ENCODE peak calls at places on chromosomes 3 and 15, in seven cellular contexts. K is GM23338, E is cardiac muscle cell, R is breast epithelium, N is BJ, V is AG04450, W is psoas muscle. I is an unnamed sample.

GRCh38 chr15:96353931-96354730 is 23.6 kb downstream of the NR2F2 start:
- DNase-seq in K (peak; percentile 80), E (no peak), R (peak; percentile 52), N (no peak), V (no peak), W (peak; percentile 70), I (no peak)

GRCh38 chr3:12588039-12588673 is 31.3 kb downstream of the MKRN2 start:
- DNase-seq in K (no peak), E (no peak), R (no peak), N (no peak), V (no peak), W (no peak), I (no peak)

GRCh38 chr3:17742837-17743659 is 617 bp upstream of the TBC1D5 start:
- DNase-seq in K (no peak), E (no peak), R (no peak), N (peak; percentile 93), V (peak; percentile 96), W (no peak), I (peak; percentile 87)

GRCh38 chr15:22823495-22824128 is 14.9 kb upstream of the NIPA2 start:
- DNase-seq in K (no peak), E (no peak), R (no peak), N (no peak), V (no peak), W (no peak), I (no peak)

GRCh38 chr15:69357773-69358765 is 56.1 kb upstream of the KIF23 start:
- DNase-seq in K (peak; percentile 64), E (peak; percentile 55), R (no peak), N (no peak), V (no peak), W (peak; percentile 11), I (peak; percentile 29)

GRCh38 chr15:98865397-98866339 is 141.9 kb downstream of the PGPEP1L start:
- DNase-seq in K (peak; percentile 90), E (no peak), R (peak; percentile 64), N (no peak), V (no peak), W (peak; percentile 76), I (no peak)

GRCh38 chr3:193971268-193971751 is 164.6 kb upstream of the HES1 start:
- DNase-seq in K (no peak), E (no peak), R (no peak), N (no peak), V (no peak), W (no peak), I (no peak)

GRCh38 chr15:35440265-35440664 is 105.7 kb downstream of the DPH6 start:
- DNase-seq in K (no peak), E (no peak), R (no peak), N (no peak), V (no peak), W (no peak), I (no peak)

GRCh38 chr3:168034152-168034928 is 61.4 kb downstream of the GOLIM4 start:
- DNase-seq in K (no peak), E (peak; percentile 51), R (no peak), N (no peak), V (peak; percentile 2), W (no peak), I (no peak)

GRCh38 chr15:76099388-76099787 is 39.6 kb downstream of the TMEM266 start:
- DNase-seq in K (no peak), E (no peak), R (no peak), N (no peak), V (no peak), W (no peak), I (no peak)

GRCh38 chr3:51391566-51392300 is 648 bp downstream of the RBM15B start:
- DNase-seq in K (peak; percentile 51), E (peak; percentile 46), R (no peak), N (no peak), V (no peak), W (peak; percentile 39), I (no peak)

GRCh38 chr3:31010491-31010890 is 116.0 kb upstream of the GADL1 start:
- DNase-seq in K (no peak), E (no peak), R (no peak), N (no peak), V (no peak), W (no peak), I (no peak)

GRCh38 chr3:39334205-39334604 is 4.7 kb downstream of the CCR8 start:
- DNase-seq in K (no peak), E (no peak), R (no peak), N (no peak), V (no peak), W (no peak), I (no peak)

GRCh38 chr3:114376516-114376915 is 82.7 kb downstream of the TIGIT start:
- DNase-seq in K (no peak), E (no peak), R (no peak), N (no peak), V (no peak), W (no peak), I (no peak)

GRCh38 chr3:65894126-65894525 is 144.6 kb downstream of the MAGI1 start:
- DNase-seq in K (no peak), E (no peak), R (no peak), N (no peak), V (no peak), W (no peak), I (no peak)

GRCh38 chr3:170507063-170507462 is 78.8 kb downstream of the SLC7A14 start:
- DNase-seq in K (no peak), E (no peak), R (no peak), N (no peak), V (no peak), W (no peak), I (no peak)

GRCh38 chr3:68088216-68088615 is 433.8 kb upstream of the SUCLG2 start:
- DNase-seq in K (no peak), E (no peak), R (no peak), N (no peak), V (no peak), W (no peak), I (no peak)

GRCh38 chr3:65436580-65436979 is 602.1 kb downstream of the MAGI1 start:
- DNase-seq in K (peak; percentile 48), E (peak; percentile 25), R (no peak), N (no peak), V (no peak), W (no peak), I (no peak)

GRCh38 chr15:59326856-59327255 is 45.8 kb downstream of the MYO1E start:
- DNase-seq in K (no peak), E (no peak), R (no peak), N (no peak), V (no peak), W (no peak), I (no peak)

DNA sequence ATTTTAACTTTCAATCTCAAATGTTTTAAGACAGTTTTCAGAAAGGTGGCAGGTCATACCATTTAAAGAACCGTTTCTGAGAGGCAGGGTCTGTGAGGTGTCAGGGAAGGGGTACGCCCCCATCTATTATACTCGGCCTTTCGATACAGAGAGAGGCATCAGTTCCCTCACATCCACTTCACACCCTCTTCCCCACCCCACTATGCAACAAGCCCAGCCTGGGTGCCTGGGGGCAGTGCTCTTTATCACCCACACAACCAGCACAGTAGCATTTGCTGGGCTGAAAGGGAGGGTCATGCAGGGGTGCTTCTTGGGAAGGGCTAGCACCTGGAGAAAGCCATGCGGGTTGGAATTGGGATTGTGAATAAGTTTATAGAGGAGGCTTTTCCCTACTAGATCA is 56.0 kb upstream of the KCNMB2 start:
- DNase-seq in K (no peak), E (no peak), R (no peak), N (no peak), V (no peak), W (no peak), I (no peak)
- H3K27me3 ChIP-seq in K (no peaks in the 10 kb centered on the region), E (no peaks in the 10 kb centered on the region), R (no peaks in the 10 kb centered on the region), N (no peaks in the 10 kb centered on the region), V (no peaks in the 10 kb centered on the region), W (no peaks in the 10 kb centered on the region), I (no peaks in the 10 kb centered on the region)

GRCh38 chr15:44536962-44537727 is at the start of gene EIF3J:
- DNase-seq in K (peak; percentile 45), E (peak; percentile 96), R (peak; percentile 92), N (peak; percentile 77), V (peak; percentile 90), W (peak; percentile 96), I (peak; percentile 88)

GRCh38 chr15:44535509-44536297 is 1.2 kb upstream of the EIF3J start:
- DNase-seq in K (peak; percentile 53), E (peak; percentile 46), R (no peak), N (no peak), V (no peak), W (no peak), I (no peak)

GRCh38 chr15:44536298-44536961 is 517 bp upstream of the EIF3J start:
- DNase-seq in K (peak; percentile 95), E (peak; percentile 92), R (peak; percentile 87), N (peak; percentile 15), V (peak; percentile 43), W (peak; percentile 84), I (peak; percentile 56)

GRCh38 chr15:44535092-44535491 is 1.9 kb upstream of the EIF3J start:
- DNase-seq in K (no peak), E (no peak), R (no peak), N (no peak), V (no peak), W (no peak), I (no peak)

DNA sequence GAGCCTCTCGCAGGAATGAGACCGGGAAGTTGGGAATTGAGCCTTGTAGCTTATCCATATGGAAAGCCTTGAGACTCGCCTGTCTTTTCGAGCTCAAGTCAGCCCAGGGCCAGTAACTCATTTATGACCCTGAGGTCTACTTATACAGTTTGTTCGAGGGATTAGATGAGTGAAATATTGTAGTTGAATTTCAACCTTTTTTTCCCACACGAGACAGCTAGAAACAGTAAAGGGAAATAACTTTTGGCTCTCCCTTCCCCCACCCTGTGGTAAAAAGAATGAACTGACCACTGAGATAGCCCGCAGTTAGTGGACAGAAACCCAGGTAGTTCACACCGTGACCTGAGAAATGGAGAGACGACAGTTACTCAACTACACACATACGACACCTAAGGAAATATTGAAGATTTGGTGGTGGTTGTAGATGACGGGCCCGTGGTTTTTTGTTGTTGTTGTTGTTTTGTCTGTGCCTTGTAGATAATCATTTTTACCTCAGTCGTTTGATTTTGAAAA is 837 bp downstream of the EIF3J start:
- DNase-seq in K (peak; percentile 60), E (no peak), R (no peak), N (no peak), V (no peak), W (no peak), I (no peak)
- TF ChIP-seq CTCF in K (no peak), E (no peak), R (peak; percentile 10), N (no peak), V (no peak), W (peak; percentile 3), I (no peak)

GRCh38 chr3:123618768-123619484 is 34.1 kb upstream of the HACD2 start:
- DNase-seq in K (no peak), E (peak; percentile 19), R (no peak), N (peak; percentile 23), V (peak; percentile 39), W (peak; percentile 56), I (no peak)
- H3K4me3 ChIP-seq in K (no peak overlapping the region), E (no peak overlapping the region), R (peak overlapping the region; percentile 20), N (no peak overlapping the region), V (peak overlapping the region; percentile 82), W (no peak overlapping the region), I (no peak overlapping the region)

DNA sequence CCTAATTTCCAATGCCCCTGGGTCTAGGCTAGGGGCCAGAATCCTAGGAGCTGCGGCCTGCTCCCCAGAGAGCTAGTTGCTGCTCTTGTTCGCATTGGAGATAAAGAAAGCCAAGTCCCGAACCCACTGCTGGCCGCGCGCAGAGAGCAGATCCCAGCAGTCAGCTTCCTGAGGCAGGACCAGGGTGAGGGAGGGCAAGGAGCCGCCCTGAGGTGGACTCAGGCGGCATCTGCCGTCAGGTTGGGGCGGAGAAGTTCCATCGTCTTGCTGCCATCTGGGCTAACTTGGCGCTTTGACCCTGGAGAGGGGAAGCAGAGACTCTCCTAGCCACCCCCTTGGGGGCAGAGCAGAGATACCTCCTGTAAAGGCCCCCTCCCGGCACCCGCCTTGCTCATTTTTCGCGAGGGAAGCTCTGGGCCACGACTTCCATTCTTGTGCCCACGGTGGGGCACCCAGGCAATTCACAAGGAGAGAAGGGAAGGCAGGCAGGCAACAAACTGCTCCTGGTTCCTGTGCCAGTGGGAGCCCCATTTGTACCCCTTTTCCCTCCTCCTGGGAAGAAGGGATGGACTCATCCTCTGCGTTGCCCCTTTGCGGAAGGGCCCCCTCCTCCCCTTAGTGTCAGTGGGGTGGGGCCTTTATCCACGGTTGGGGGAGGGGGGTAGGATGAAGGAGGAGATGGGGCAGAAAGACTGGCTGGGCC is 640 bp downstream of the ZIC4 start:
- DNase-seq in K (peak; percentile 57), E (no peak), R (no peak), N (no peak), V (no peak), W (no peak), I (no peak)
- H3K27me3 ChIP-seq in K (peaks cover 98% of the 10 kb centered on the region), E (peaks cover 100% of the 10 kb centered on the region), R (peaks cover 95% of the 10 kb centered on the region), N (peaks cover 17% of the 10 kb centered on the region), V (peaks cover 85% of the 10 kb centered on the region), W (no peaks in the 10 kb centered on the region), I (peaks cover 81% of the 10 kb centered on the region)

I was measured in kidney epithelial cell.